ENCODE peak calls at places on chromosome 9, in six cellular contexts. E is stomach, F is mesendoderm, D is A549, B is ascending aorta, S is sigmoid colon. M is an unnamed sample.

GRCh38 chr9:3497406-3497805 is 28.4 kb downstream of the RFX3 start:
- DNase-seq in E (no peak), F (no peak), D (no peak), B (no peak), S (no peak), M (no peak)

GRCh38 chr9:120965344-120966004 is 38.9 kb upstream of the TRAF1 start:
- DNase-seq in E (no peak), F (peak), D (no peak), B (peak), S (no peak), M (no peak)

GRCh38 chr9:21854119-21854518 is 51.7 kb downstream of the MTAP start:
- DNase-seq in E (no peak), F (no peak), D (no peak), B (no peak), S (no peak), M (no peak)

GRCh38 chr9:133106511-133107244 is 14.4 kb downstream of the RALGDS start:
- DNase-seq in E (peak), F (no peak), D (no peak), B (peak), S (peak), M (no peak)

GRCh38 chr9:130380920-130381469 is 63.8 kb upstream of the ASS1 start:
- DNase-seq in E (no peak), F (no peak), D (no peak), B (no peak), S (no peak), M (no peak)

GRCh38 chr9:84315278-84315877 is 25.2 kb downstream of the SLC28A3 start:
- DNase-seq in E (peak), F (peak), D (peak), B (peak), S (no peak), M (peak)

GRCh38 chr9:100292414-100292813 is 60.3 kb downstream of the TEX10 start:
- DNase-seq in E (no peak), F (no peak), D (no peak), B (no peak), S (no peak), M (no peak)

GRCh38 chr9:6538666-6539071 is 106.9 kb downstream of the GLDC start:
- DNase-seq in E (no peak), F (peak), D (no peak), B (no peak), S (no peak), M (no peak)

GRCh38 chr9:86703346-86703745 is 244.0 kb downstream of the GAS1 start:
- DNase-seq in E (no peak), F (no peak), D (no peak), B (no peak), S (no peak), M (no peak)

GRCh38 chr9:129584136-129584535 is 36.8 kb downstream of the C9orf50 start:
- DNase-seq in E (peak), F (peak), D (peak), B (peak), S (peak), M (peak)

GRCh38 chr9:127575875-127576778 is 36.0 kb upstream of the STXBP1 start:
- DNase-seq in E (no peak), F (peak), D (peak), B (no peak), S (no peak), M (no peak)

GRCh38 chr9:132383462-132383883 is 23.2 kb downstream of the TTF1 start:
- DNase-seq in E (no peak), F (no peak), D (no peak), B (peak), S (no peak), M (no peak)

GRCh38 chr9:120735009-120735408 is 20.7 kb upstream of the MEGF9 start:
- DNase-seq in E (no peak), F (no peak), D (no peak), B (no peak), S (no peak), M (no peak)

GRCh38 chr9:124403246-124403645 is 12.0 kb downstream of the PSMB7 start:
- DNase-seq in E (no peak), F (no peak), D (no peak), B (no peak), S (no peak), M (no peak)

GRCh38 chr9:108834959-108835696 is 20.7 kb downstream of the ACTL7B start:
- DNase-seq in E (no peak), F (no peak), D (no peak), B (no peak), S (no peak), M (peak)

GRCh38 chr9:108831496-108832178 is 24.1 kb downstream of the ACTL7B start:
- DNase-seq in E (no peak), F (no peak), D (no peak), B (no peak), S (no peak), M (no peak)

GRCh38 chr9:108830292-108830691 is 25.5 kb downstream of the ACTL7B start:
- DNase-seq in E (no peak), F (no peak), D (no peak), B (no peak), S (no peak), M (no peak)

GRCh38 chr9:108835831-108836230 is 20.0 kb downstream of the ACTL7B start:
- DNase-seq in E (no peak), F (peak), D (no peak), B (no peak), S (no peak), M (no peak)

DNA sequence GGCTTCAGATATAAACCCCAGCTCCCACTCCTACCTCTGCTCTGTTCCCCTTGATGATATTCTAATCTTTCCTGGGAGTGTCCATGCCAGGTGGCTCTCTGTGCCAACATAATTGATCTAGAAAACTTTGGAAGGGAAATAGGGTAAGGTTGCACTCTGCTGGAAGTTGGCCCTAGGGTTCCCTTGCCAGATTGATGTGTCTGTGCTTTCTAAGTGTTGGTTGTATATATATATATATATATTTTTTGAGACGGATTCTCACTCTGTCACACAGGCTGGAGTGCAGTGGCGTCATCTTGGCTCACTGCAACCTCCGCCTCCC is 23.6 kb downstream of the ACTL7B start:
- DNase-seq in E (no peak), F (no peak), D (no peak), B (no peak), S (no peak), M (no peak)
- H3K27ac ChIP-seq in E (no peak), F (no peak), D (no peak), B (no peak), S (no peak), M (no peak)

DNA sequence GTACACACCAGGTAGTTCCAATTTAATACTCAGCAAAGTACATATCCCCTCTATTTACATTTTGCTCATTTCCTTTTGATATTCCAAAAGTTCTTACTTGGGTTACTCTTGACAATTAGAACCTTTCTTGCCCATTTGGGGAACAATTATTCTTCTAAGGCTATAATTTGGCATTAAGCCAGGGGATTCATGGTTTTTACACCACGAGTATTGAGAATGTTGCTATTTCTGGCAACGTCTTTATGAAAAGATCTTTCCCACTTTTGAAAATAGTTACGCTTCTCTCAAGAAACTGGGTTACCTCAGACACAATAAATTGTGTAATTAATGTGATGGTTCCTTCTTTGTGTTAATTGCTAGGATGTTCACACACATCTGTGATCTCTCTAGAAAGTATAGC is 11.5 kb upstream of the CAAP1 start:
- DNase-seq in E (no peak), F (no peak), D (no peak), B (no peak), S (no peak), M (no peak)
- H3K27ac ChIP-seq in E (no peak), F (no peak), D (no peak), B (peak), S (no peak), M (no peak)

DNA sequence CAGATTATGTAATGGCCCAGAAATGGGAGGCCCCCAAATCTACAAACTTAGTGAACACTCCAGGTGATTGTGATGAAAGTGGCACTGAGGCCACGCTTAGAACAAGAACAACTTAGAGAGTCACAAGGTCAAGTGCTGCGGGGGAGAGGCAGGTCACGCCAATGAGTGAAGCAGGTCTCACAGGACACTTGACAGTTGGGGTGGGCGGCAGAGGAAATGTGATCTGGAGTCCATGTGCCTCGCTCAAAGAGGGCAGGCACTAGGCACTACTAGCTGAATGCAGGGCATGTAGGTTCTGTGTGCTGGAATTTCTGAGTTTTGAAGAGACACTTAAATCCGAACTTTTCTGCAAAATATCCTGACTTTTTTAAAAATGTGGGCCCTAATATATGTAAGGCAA is 193.2 kb upstream of the RORB start:
- DNase-seq in E (no peak), F (peak), D (no peak), B (no peak), S (no peak), M (no peak)
- H3K27ac ChIP-seq in E (no peak), F (no peak), D (no peak), B (no peak), S (no peak), M (no peak)

DNA sequence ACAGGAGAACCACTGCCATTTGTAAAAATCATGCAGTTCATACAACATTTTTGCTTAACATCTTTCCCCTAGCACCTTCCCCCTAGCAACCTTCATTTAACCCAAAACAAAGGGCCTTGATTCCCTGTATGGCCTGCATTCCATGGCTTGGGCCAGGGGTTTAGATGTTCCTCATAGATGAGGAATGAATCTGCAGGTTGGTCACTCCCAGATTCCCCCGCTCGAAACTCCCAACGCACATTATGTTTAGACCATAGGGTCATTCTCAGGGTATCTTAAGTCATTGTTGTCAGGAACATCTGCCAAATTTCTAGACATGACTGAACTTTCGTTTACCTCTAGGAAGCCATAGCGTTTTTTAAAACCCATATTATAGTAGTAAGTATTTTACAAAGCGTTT is 282.2 kb upstream of the VLDLR start:
- DNase-seq in E (no peak), F (no peak), D (no peak), B (no peak), S (no peak), M (no peak)
- H3K27ac ChIP-seq in E (no peak), F (no peak), D (no peak), B (no peak), S (no peak), M (no peak)

GRCh38 chr9:97803167-97804058 is 49.6 kb upstream of the FOXE1 start:
- DNase-seq in E (peak), F (peak), D (peak), B (no peak), S (peak), M (peak)
- H3K27ac ChIP-seq in E (peak), F (no peak), D (peak), B (no peak), S (no peak), M (peak)

DNA sequence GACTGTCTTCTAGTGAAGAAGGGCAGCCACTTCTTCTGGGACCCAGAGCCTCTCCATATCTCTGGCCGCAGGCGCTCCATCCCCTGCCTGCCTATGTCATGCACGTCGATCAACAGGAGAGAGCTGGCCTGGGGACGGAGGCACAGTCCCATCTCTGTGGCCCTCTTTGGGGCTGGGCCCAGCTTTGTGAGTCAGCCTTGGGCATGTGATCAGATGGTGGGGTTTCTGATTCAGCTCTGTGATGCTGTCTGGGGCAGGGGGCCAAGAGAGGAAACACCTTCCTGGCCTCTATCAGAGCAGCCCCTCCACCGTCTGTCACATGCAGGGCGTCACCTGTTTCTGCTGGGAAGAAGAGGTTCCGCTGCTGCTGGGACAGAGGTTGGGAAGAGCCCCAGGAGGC is 72.6 kb downstream of the MVB12B start:
- DNase-seq in E (no peak), F (peak), D (no peak), B (no peak), S (no peak), M (no peak)
- H3K27ac ChIP-seq in E (no peak), F (no peak), D (no peak), B (no peak), S (no peak), M (no peak)

GRCh38 chr9:136095495-136096058 is 488 bp upstream of the NACC2 start:
- DNase-seq in E (peak), F (no peak), D (peak), B (no peak), S (no peak), M (no peak)
- H3K27ac ChIP-seq in E (peak), F (no peak), D (peak), B (peak), S (peak), M (no peak)

GRCh38 chr9:96486351-96487029 is 36.5 kb downstream of the HABP4 start:
- DNase-seq in E (peak), F (no peak), D (no peak), B (peak), S (peak), M (no peak)
- H3K27ac ChIP-seq in E (peak), F (no peak), D (peak), B (peak), S (peak), M (no peak)

GRCh38 chr9:93459432-93459847 is 6.1 kb upstream of the FAM120AOS start:
- DNase-seq in E (no peak), F (no peak), D (no peak), B (no peak), S (no peak), M (no peak)
- H3K27ac ChIP-seq in E (no peak), F (no peak), D (no peak), B (no peak), S (no peak), M (no peak)

GRCh38 chr9:38000735-38001134 is 68.3 kb downstream of the SHB start:
- DNase-seq in E (no peak), F (no peak), D (no peak), B (no peak), S (no peak), M (peak)

GRCh38 chr9:37998881-37999311 is 70.1 kb downstream of the SHB start:
- DNase-seq in E (no peak), F (no peak), D (no peak), B (no peak), S (peak), M (no peak)

GRCh38 chr9:38001430-38001829 is 67.6 kb downstream of the SHB start:
- DNase-seq in E (no peak), F (no peak), D (no peak), B (no peak), S (no peak), M (no peak)

GRCh38 chr9:38000332-38000731 is 68.7 kb downstream of the SHB start:
- DNase-seq in E (no peak), F (no peak), D (no peak), B (no peak), S (no peak), M (no peak)

GRCh38 chr9:37999501-38000189 is 69.4 kb downstream of the SHB start:
- DNase-seq in E (no peak), F (no peak), D (no peak), B (no peak), S (no peak), M (no peak)
- H3K27ac ChIP-seq in E (no peak), F (no peak), D (peak), B (no peak), S (peak), M (no peak)

M was measured in MM.1S.